ENCODE peak calls at places on chromosomes 1 and 21, in four cellular contexts. D, T, I and A are unnamed samples.

GRCh38 chr1:8070381-8070811 is 44.3 kb upstream of the ERRFI1 start:
- DNase-seq in D (no peak), T (no peak), I (no peak), A (no peak)

GRCh38 chr21:15064576-15065380 is at the start of gene NRIP1:
- DNase-seq in D (no peak), T (peak; percentile 91), I (peak; percentile 89), A (peak; percentile 62)

GRCh38 chr1:44050261-44050660 is 19.0 kb upstream of the SLC6A9 start:
- DNase-seq in D (no peak), T (no peak), I (no peak), A (no peak)

GRCh38 chr1:231934797-231935196 is 308.2 kb downstream of the DISC1 start:
- DNase-seq in D (no peak), T (peak; percentile 30), I (no peak), A (no peak)

GRCh38 chr1:26771643-26772321 is 16.0 kb upstream of the PIGV start:
- DNase-seq in D (no peak), T (peak; percentile 96), I (no peak), A (no peak)

GRCh38 chr1:113830039-113830438 is 17.8 kb upstream of the RSBN1 start:
- DNase-seq in D (no peak), T (no peak), I (no peak), A (no peak)

GRCh38 chr1:167198518-167199133 is 22.1 kb upstream of the POU2F1 start:
- DNase-seq in D (no peak), T (no peak), I (no peak), A (no peak)

GRCh38 chr1:63868220-63868897 is 94.5 kb downstream of the ROR1 start:
- DNase-seq in D (no peak), T (peak; percentile 2), I (no peak), A (no peak)

GRCh38 chr1:21552715-21553114 is 43.5 kb downstream of the ALPL start:
- DNase-seq in D (no peak), T (no peak), I (peak; percentile 72), A (no peak)

GRCh38 chr1:156838972-156839371 is 19.9 kb downstream of the INSRR start:
- DNase-seq in D (no peak), T (peak; percentile 61), I (peak; percentile 11), A (peak; percentile 60)

GRCh38 chr21:27213328-27213727 is 246.4 kb upstream of the ADAMTS5 start:
- DNase-seq in D (no peak), T (no peak), I (no peak), A (no peak)

GRCh38 chr1:13730751-13731482 is 30.9 kb downstream of the PRDM2 start:
- DNase-seq in D (peak; percentile 94), T (peak; percentile 34), I (peak; percentile 74), A (peak; percentile 35)

GRCh38 chr1:193658711-193659110 is 472.3 kb upstream of the B3GALT2 start:
- DNase-seq in D (no peak), T (no peak), I (no peak), A (no peak)

GRCh38 chr21:36316872-36317484 is 3.0 kb upstream of the MORC3 start:
- DNase-seq in D (no peak), T (no peak), I (no peak), A (no peak)

GRCh38 chr1:117735045-117735992 is 129.5 kb downstream of the TENT5C start:
- DNase-seq in D (peak; percentile 9), T (peak; percentile 72), I (peak; percentile 30), A (no peak)

GRCh38 chr1:3904843-3905185 is 4.7 kb upstream of the C1orf174 start:
- DNase-seq in D (no peak), T (no peak), I (no peak), A (no peak)

GRCh38 chr1:198716051-198716450 is 77.2 kb downstream of the PTPRC start:
- DNase-seq in D (no peak), T (no peak), I (no peak), A (no peak)

GRCh38 chr1:94079056-94079990 is 41.6 kb downstream of the ABCA4 start:
- DNase-seq in D (no peak), T (no peak), I (no peak), A (no peak)

GRCh38 chr1:213260322-213261075 is 209.5 kb downstream of the RPS6KC1 start:
- DNase-seq in D (no peak), T (peak; percentile 70), I (no peak), A (no peak)

GRCh38 chr1:21938791-21939538 is 1.9 kb upstream of the HSPG2 start:
- DNase-seq in D (no peak), T (peak; percentile 54), I (no peak), A (no peak)

GRCh38 chr1:211024901-211025300 is 109.0 kb downstream of the KCNH1 start:
- DNase-seq in D (no peak), T (no peak), I (no peak), A (no peak)

GRCh38 chr1:231395051-231395995 is 26.8 kb downstream of the EGLN1 start:
- DNase-seq in D (no peak), T (no peak), I (peak; percentile 9), A (no peak)

GRCh38 chr1:60697204-60697994 is 385.0 kb upstream of the NFIA start:
- DNase-seq in D (no peak), T (no peak), I (no peak), A (no peak)

GRCh38 chr21:38857152-38857825 is 51.6 kb downstream of the ETS2 start:
- DNase-seq in D (no peak), T (peak; percentile 80), I (no peak), A (no peak)

GRCh38 chr1:221031890-221032222 is 152.6 kb downstream of the HLX start:
- DNase-seq in D (no peak), T (no peak), I (no peak), A (no peak)

GRCh38 chr1:152761609-152762213 is 3.9 kb downstream of the KPRP start:
- DNase-seq in D (no peak), T (no peak), I (no peak), A (no peak)

GRCh38 chr1:110309139-110309538 is 30.0 kb upstream of the RBM15 start:
- DNase-seq in D (no peak), T (peak; percentile 18), I (no peak), A (no peak)

GRCh38 chr1:110308247-110308646 is 30.9 kb upstream of the RBM15 start:
- DNase-seq in D (no peak), T (no peak), I (no peak), A (no peak)

GRCh38 chr1:110309768-110310167 is 29.4 kb upstream of the RBM15 start:
- DNase-seq in D (no peak), T (no peak), I (no peak), A (no peak)

GRCh38 chr1:110312188-110313121 is 26.7 kb upstream of the RBM15 start:
- DNase-seq in D (peak; percentile 19), T (peak; percentile 75), I (peak; percentile 67), A (peak; percentile 47)

DNA sequence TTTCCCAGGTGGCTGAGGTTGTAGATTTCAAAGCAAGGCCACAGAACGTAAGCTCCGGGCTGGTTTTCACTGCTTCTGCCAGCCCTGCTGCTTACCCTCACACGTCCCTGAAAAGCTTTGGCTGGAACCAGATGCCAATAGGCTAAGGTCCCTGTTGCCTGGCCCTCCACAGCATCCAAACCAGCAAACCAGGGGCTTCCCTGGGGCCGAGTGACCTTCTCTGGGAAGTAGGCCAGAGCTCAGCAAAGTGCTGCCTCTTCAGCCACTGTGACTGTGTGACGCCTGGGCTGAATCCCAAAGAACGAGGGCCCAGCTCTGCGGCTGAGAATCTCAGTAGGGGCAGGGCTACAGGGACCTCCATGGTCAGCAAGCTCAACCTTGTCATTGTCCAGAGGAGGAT is 28.9 kb upstream of the RBM15 start:
- DNase-seq in D (no peak), T (no peak), I (no peak), A (no peak)
- TF ChIP-seq SPI1 in D (no peak), T (no peak), I (no peak), A (no peak)

GRCh38 chr1:203627819-203628184 is 1.2 kb downstream of the ATP2B4 start:
- DNase-seq in D (no peak), T (no peak), I (peak; percentile 55), A (no peak)
- TF ChIP-seq SPI1 in D (no peak), T (no peak), I (no peak), A (no peak)

DNA sequence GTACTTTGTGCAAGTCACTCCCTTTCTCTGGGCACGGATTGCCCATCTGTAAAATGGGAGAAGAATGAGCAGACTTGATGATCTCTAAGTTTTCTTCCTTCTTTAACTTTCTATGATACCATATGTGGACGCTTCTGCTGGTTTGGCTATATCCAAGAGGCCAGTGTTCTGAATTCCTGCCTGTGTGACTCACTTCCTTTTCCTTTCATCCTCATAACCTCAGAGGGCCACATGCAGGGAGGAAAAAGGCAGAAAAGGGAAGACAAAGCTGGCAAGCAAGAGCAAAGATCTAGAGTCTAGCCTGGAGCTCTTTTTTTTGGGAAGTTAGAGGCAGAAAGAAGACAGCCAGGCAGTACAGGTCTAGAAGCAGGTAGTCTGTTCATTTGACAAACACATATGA is 151.2 kb downstream of the OMA1 start:
- DNase-seq in D (no peak), T (no peak), I (peak; percentile 5), A (no peak)
- TF ChIP-seq SPI1 in D (no peak), T (no peak), I (peak; percentile 41), A (no peak)

GRCh38 chr1:245116781-245117180 is 38.0 kb upstream of the KIF26B start:
- DNase-seq in D (no peak), T (no peak), I (no peak), A (no peak)
- TF ChIP-seq SPI1 in D (no peak), T (no peak), I (no peak), A (no peak)

GRCh38 chr1:17948594-17948993 is 159.0 kb upstream of the IGSF21 start:
- DNase-seq in D (no peak), T (no peak), I (no peak), A (no peak)

GRCh38 chr1:17946434-17946833 is 161.2 kb upstream of the IGSF21 start:
- DNase-seq in D (no peak), T (no peak), I (no peak), A (no peak)

GRCh38 chr1:17941396-17941795 is 166.2 kb upstream of the IGSF21 start:
- DNase-seq in D (no peak), T (no peak), I (no peak), A (no peak)

GRCh38 chr1:17943506-17943905 is 164.1 kb upstream of the IGSF21 start:
- DNase-seq in D (no peak), T (no peak), I (no peak), A (no peak)

GRCh38 chr1:17944606-17945005 is 163.0 kb upstream of the IGSF21 start:
- DNase-seq in D (no peak), T (no peak), I (no peak), A (no peak)
- TF ChIP-seq SPI1 in D (no peak), T (no peak), I (no peak), A (no peak)